ENCODE peak calls at places on chromosomes 11 and 22, in six cellular contexts. W is CD8-positive, alpha-beta T cell; B is IMR-90; X is hepatocyte; F is endodermal cell; A is left ventricle myocardium inferior. Z is an unnamed sample. For H3K4me1, the result is how much of the 10 kb centered on the place peaks cover.

GRCh38 chr11:39684155-39684554 is 1775.3 kb downstream of the LRRC4C start:
- DNase-seq in B (no peak), A (no peak), F (no peak), W (no peak), X (no peak), Z (no peak)

GRCh38 chr11:26286472-26287066 is 45.4 kb upstream of the ANO3 start:
- DNase-seq in F (peak), B (peak), A (no peak), X (peak), W (no peak), Z (no peak)

GRCh38 chr22:50473855-50474671 is 772 bp downstream of the SBF1 start:
- DNase-seq in X (peak), B (peak), W (no peak), F (peak), A (peak), Z (peak)

GRCh38 chr11:16577490-16577889 is 161.0 kb upstream of the C11orf58 start:
- DNase-seq in B (no peak), W (no peak), F (no peak), A (no peak), X (no peak), Z (no peak)

GRCh38 chr11:134789104-134789503 is 377.1 kb upstream of the B3GAT1 start:
- DNase-seq in B (no peak), X (no peak), A (no peak), F (no peak), W (no peak), Z (no peak)

GRCh38 chr22:49884075-49884474 is 30.4 kb downstream of the ZBED4 start:
- DNase-seq in W (no peak), A (no peak), B (no peak), F (no peak), X (no peak), Z (no peak)

GRCh38 chr11:68683086-68683951 is 1.0 kb upstream of the GAL start:
- DNase-seq in W (no peak), F (peak), A (no peak), X (no peak), B (no peak), Z (no peak)

GRCh38 chr22:24437820-24438328 is 10.5 kb downstream of the ADORA2A start:
- DNase-seq in X (no peak), W (no peak), F (peak), A (no peak), B (no peak), Z (no peak)

GRCh38 chr11:118834428-118835028 is 43.6 kb upstream of the DDX6 start:
- DNase-seq in A (no peak), B (peak), X (no peak), W (no peak), F (no peak), Z (no peak)

GRCh38 chr11:3905080-3905953 is 49.9 kb downstream of the STIM1 start:
- DNase-seq in F (no peak), W (peak), X (peak), A (no peak), B (peak), Z (peak)

DNA sequence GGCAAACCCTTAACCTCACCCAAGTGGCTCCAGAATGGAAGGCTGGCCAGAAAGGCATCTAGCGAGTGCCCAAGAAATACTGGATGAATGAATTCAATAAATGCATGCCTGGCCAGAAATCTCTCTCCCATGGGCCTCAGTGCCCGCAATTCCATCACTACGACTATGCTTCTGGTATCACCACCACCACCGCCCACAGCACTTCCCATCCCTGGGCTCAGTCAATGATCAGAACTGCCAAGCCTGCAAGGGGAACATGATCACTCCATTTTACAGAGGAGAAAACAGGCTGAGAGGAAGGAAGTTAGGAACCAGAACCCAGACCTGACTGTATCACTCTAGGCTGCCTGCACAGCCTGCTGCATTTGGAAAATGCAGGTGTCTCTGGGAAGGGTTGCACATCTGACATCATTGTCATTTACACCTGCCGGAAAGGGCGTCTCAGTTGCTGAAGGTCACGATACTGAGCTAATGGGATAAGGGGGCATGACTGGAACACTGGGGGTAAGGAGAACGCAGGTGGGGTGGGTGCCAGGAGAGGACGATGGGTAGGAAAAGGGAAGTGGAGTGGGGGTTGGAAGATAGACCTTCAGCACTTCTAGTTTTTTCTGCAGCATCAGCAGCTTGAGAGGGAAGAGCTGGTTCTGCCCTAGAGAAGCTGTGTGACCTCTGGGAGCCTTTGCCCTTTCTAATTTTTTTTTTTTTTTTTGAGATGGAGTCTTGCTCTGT is 3.2 kb downstream of the GPR152 start:
- DNase-seq in W (no peak), B (no peak), F (no peak), A (no peak), X (no peak), Z (no peak)
- H3K4me1 ChIP-seq in W (half or more), B (under half), F (under half), A (under half), X (under half), Z (under half)

GRCh38 chr11:8767466-8768142 is 85.0 kb downstream of the RPL27A start:
- DNase-seq in X (no peak), W (no peak), B (no peak), A (no peak), F (peak), Z (no peak)

GRCh38 chr11:8766993-8767374 is 84.4 kb downstream of the RPL27A start:
- DNase-seq in W (no peak), X (no peak), B (no peak), A (no peak), F (peak), Z (no peak)

GRCh38 chr11:8763070-8763469 is 80.5 kb downstream of the RPL27A start:
- DNase-seq in A (no peak), F (no peak), B (no peak), W (no peak), X (no peak), Z (no peak)

GRCh38 chr11:8766043-8766992 is 83.7 kb downstream of the RPL27A start:
- DNase-seq in A (no peak), W (no peak), B (peak), X (no peak), F (peak), Z (no peak)

GRCh38 chr11:8765294-8765693 is 82.7 kb downstream of the RPL27A start:
- DNase-seq in B (peak), F (peak), X (peak), W (no peak), A (no peak), Z (no peak)
- H3K4me1 ChIP-seq in B (under half), F (under half), X (under half), W (under half), A (half or more), Z (under half)

GRCh38 chr11:32088117-32088941 is 2.5 kb upstream of the RCN1 start:
- DNase-seq in A (peak), B (peak), F (no peak), X (peak), W (no peak), Z (peak)

GRCh38 chr11:32090774-32091370 is at the start of gene RCN1:
- DNase-seq in F (peak), X (peak), A (peak), W (no peak), B (peak), Z (peak)

GRCh38 chr11:32087602-32088001 is 3.3 kb upstream of the RCN1 start:
- DNase-seq in A (no peak), F (no peak), B (peak), X (no peak), W (no peak), Z (no peak)

GRCh38 chr11:32094931-32095330 is 4.1 kb downstream of the RCN1 start:
- DNase-seq in F (no peak), W (no peak), X (no peak), A (no peak), B (no peak), Z (no peak)

DNA sequence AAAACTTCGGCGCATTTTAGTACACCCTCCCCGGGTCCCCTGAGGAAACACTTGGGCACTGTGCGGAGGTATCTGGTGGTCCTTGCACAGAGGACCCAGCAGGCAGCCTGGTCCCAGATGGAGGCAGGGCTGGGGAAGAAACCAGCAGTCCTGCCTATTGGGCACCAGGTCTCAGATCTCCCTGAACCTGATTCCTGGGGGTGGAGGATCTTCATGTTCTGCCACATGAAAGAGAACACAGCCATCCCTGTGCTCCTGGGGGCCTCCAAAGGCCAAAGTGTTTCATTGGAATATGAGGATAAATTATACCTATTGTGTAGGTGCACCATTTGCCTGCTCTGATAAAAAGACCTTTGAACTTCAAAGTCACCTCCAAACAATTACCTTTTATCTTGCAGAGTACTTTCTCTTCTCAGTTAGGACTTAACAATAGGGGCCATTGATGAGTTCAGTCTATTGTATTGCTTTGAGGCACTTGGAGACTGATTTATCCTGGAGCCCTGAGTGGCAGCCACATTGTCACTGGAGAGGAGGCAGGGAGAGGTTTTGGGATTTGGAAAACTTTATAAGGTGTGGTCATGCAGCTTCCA is 1.8 kb downstream of the RCN1 start:
- DNase-seq in X (no peak), F (no peak), W (no peak), B (no peak), A (no peak), Z (no peak)
- H3K4me1 ChIP-seq in X (under half), F (under half), W (under half), B (under half), A (half or more), Z (under half)

DNA sequence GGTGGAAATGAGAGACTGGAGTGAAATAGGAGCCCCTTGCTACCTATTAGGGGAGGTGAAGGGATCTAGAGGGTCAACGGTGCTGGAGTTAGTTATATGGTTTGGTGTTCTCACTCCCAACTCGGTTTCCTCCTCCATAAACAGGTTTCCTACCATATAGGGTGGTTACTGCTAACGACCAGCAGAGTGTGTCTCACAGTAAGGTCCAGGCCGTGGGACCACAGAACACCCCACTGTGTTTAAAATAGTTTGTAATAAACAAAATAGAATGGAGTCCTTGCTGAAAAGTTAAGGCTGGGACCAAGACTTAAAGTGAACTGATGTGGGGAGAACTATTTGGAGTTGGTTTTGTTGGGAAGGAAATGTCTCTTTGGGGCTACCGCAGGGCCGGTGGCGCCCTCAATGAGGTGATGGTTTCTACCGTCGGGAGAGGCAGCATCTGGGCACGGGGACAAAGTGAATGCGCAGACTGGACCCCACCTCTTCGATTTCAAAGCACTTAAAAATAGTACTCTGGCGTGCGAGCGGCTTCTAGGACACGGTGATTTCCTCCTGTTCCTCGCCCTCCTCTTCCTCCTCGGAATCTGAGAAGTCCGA is 4.5 kb downstream of the DBX1 start:
- DNase-seq in F (peak), W (no peak), X (no peak), A (no peak), B (no peak), Z (no peak)
- H3K4me1 ChIP-seq in F (under half), W (under half), X (under half), A (under half), B (under half), Z (under half)

GRCh38 chr11:72719144-72719543 is 33.1 kb downstream of the ARAP1 start:
- DNase-seq in X (no peak), W (no peak), F (no peak), A (peak), B (peak), Z (no peak)
- H3K4me1 ChIP-seq in X (under half), W (half or more), F (under half), A (half or more), B (under half), Z (under half)

GRCh38 chr11:44624761-44625221 is 59.3 kb downstream of the CD82 start:
- DNase-seq in F (peak), W (no peak), B (no peak), A (no peak), X (no peak), Z (peak)
- H3K4me1 ChIP-seq in F (under half), W (under half), B (under half), A (half or more), X (under half), Z (under half)

GRCh38 chr22:32620992-32621391 is 146.4 kb downstream of the FBXO7 start:
- DNase-seq in B (no peak), W (no peak), F (peak), X (no peak), A (no peak), Z (no peak)

GRCh38 chr22:32622762-32623147 is 148.1 kb downstream of the FBXO7 start:
- DNase-seq in A (no peak), F (no peak), B (no peak), X (no peak), W (no peak), Z (no peak)

GRCh38 chr22:32623943-32624342 is 149.3 kb downstream of the FBXO7 start:
- DNase-seq in B (peak), A (peak), F (no peak), X (peak), W (no peak), Z (peak)

GRCh38 chr22:32621656-32622003 is 147.0 kb downstream of the FBXO7 start:
- DNase-seq in B (no peak), F (no peak), X (no peak), A (no peak), W (no peak), Z (no peak)

DNA sequence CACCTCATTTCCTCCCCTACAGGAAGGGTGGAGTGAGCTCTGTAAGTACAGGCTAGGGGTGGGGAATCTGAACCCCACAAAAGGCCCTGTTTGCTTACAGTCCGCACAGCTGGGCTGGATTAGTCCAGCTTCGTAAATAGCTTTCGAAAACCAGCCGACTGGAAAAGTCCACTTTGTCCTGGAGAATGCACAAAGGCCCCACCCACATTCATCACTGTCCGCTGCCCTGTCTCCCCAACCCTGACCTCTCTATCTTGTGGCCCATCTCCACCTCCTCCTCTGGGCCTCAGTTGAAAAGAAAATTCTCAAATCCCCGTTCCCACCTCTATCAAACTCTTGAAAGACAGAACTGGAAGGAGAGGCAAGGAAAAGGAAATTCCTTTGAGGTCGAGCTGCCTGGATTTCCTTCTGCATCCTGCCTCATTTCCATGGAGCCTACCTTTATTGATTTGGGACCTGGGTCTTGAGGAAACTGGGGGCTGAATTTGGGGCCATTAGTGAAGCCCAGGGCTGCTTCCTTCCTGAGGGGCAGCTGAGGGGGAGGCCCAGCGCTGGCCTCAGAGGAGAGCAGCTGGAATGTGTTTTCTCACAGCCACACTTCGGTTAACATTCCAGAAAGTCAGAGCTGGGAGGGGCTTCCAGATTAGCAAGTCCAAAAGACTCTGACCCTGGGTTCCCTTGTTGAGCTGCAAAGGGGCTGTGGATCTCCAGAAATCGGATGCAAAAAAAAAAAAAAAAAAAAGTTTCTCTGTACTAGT is 147.6 kb downstream of the FBXO7 start:
- DNase-seq in W (no peak), B (peak), A (peak), F (peak), X (peak), Z (peak)
- H3K4me1 ChIP-seq in W (under half), B (under half), A (half or more), F (under half), X (under half), Z (under half)

GRCh38 chr11:122100222-122101080 is 15.6 kb downstream of the BLID start:
- DNase-seq in A (peak), F (peak), W (no peak), X (peak), B (peak), Z (peak)
- H3K4me1 ChIP-seq in A (under half), F (under half), W (under half), X (under half), B (under half), Z (under half)

GRCh38 chr11:12701815-12702214 is 27.6 kb downstream of the TEAD1 start:
- DNase-seq in B (no peak), F (peak), X (no peak), A (no peak), W (no peak), Z (no peak)
- H3K4me1 ChIP-seq in B (under half), F (under half), X (under half), A (half or more), W (under half), Z (under half)

GRCh38 chr22:37229805-37230672 is 14.0 kb downstream of the RAC2 start:
- DNase-seq in X (no peak), W (peak), B (peak), A (peak), F (no peak), Z (peak)
- H3K4me1 ChIP-seq in X (under half), W (half or more), B (under half), A (under half), F (under half), Z (under half)